ENCODE peak calls at places on chromosome 5, in four cellular contexts. V, B, N and G are unnamed samples.

GRCh38 chr5:60634054-60634453 is 65.9 kb downstream of the DEPDC1B start:
- DNase-seq in V (no peak), B (no peak), N (no peak), G (no peak)

GRCh38 chr5:145574889-145575573 is 260.1 kb downstream of the PRELID2 start:
- DNase-seq in V (no peak), B (no peak), N (no peak), G (no peak)

GRCh38 chr5:179312557-179313235 is 32.6 kb downstream of the ADAMTS2 start:
- DNase-seq in V (peak; percentile 45), B (no peak), N (no peak), G (no peak)

GRCh38 chr5:140806834-140807775 is at the start of gene PCDHA4:
- DNase-seq in V (no peak), B (peak; percentile 78), N (peak; percentile 40), G (no peak)

GRCh38 chr5:118553662-118554061 is 434.7 kb downstream of the DTWD2 start:
- DNase-seq in V (peak; percentile 84), B (peak; percentile 69), N (no peak), G (no peak)

GRCh38 chr5:1171340-1171941 is 30.0 kb upstream of the SLC6A19 start:
- DNase-seq in V (no peak), B (no peak), N (peak; percentile 4), G (no peak)

GRCh38 chr5:80318212-80318611 is 1.6 kb upstream of the SPZ1 start:
- DNase-seq in V (peak; percentile 30), B (no peak), N (no peak), G (peak; percentile 53)

GRCh38 chr5:177985430-177986040 is 10.5 kb downstream of the PROP1 start:
- DNase-seq in V (no peak), B (no peak), N (no peak), G (no peak)

GRCh38 chr5:75617746-75618352 is 6.6 kb downstream of the ANKDD1B start:
- DNase-seq in V (no peak), B (no peak), N (no peak), G (no peak)

GRCh38 chr5:32711693-32712462 is 757 bp downstream of the NPR3 start:
- DNase-seq in V (peak; percentile 47), B (peak; percentile 42), N (peak; percentile 22), G (no peak)

GRCh38 chr5:120803282-120803681 is 339.2 kb downstream of the PRR16 start:
- DNase-seq in V (peak; percentile 71), B (peak; percentile 11), N (no peak), G (no peak)

GRCh38 chr5:116377276-116378006 is 197.2 kb downstream of the SEMA6A start:
- DNase-seq in V (no peak), B (no peak), N (no peak), G (no peak)

GRCh38 chr5:116375926-116376325 is 198.7 kb downstream of the SEMA6A start:
- DNase-seq in V (no peak), B (no peak), N (no peak), G (no peak)

GRCh38 chr5:116380615-116381014 is 194.0 kb downstream of the SEMA6A start:
- DNase-seq in V (no peak), B (no peak), N (no peak), G (no peak)

GRCh38 chr5:116379306-116379705 is 195.3 kb downstream of the SEMA6A start:
- DNase-seq in V (no peak), B (no peak), N (no peak), G (no peak)

GRCh38 chr5:116378007-116378831 is 196.4 kb downstream of the SEMA6A start:
- DNase-seq in V (no peak), B (peak; percentile 55), N (no peak), G (peak; percentile 58)
- H3K4me1 ChIP-seq in V (no peaks in the 10 kb centered on the region), B (no peaks in the 10 kb centered on the region), N (no peaks in the 10 kb centered on the region), G (peaks cover 7% of the 10 kb centered on the region)

GRCh38 chr5:95908799-95909198 is 52.9 kb downstream of the ELL2 start:
- DNase-seq in V (no peak), B (no peak), N (no peak), G (no peak)
- H3K36me3 ChIP-seq in V (peaks cover 11% of the 10 kb centered on the region), B (no peaks in the 10 kb centered on the region), N (no peaks in the 10 kb centered on the region), G (no peaks in the 10 kb centered on the region)

DNA sequence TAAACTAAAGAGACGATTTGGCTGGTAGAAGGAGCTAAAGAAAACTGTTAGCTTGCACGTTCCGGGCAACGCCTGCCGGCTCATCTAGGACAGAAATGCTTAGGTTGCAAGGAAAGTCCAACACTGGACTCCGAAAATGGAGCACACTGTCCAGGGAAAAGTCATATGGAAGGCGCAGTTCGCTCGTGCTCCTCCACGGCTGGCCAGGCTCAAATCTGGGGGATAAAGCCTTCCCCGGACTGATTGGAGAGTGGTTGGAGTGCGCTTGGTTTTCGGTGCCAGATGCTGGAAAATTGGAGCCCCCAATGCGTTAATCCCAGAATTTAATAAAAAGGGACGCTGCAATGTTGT is 947 bp downstream of the CDH6 start:
- DNase-seq in V (peak; percentile 3), B (no peak), N (no peak), G (no peak)
- H3K4me3 ChIP-seq in V (peak overlapping the region; percentile 79), B (peak overlapping the region; percentile 9), N (no peak overlapping the region), G (peak overlapping the region; percentile 69)

GRCh38 chr5:173282916-173283315 is 45.3 kb downstream of the STC2 start:
- DNase-seq in V (no peak), B (no peak), N (no peak), G (no peak)
- H3K4me1 ChIP-seq in V (peaks cover 3% of the 10 kb centered on the region), B (no peaks in the 10 kb centered on the region), N (peaks cover 10% of the 10 kb centered on the region), G (no peaks in the 10 kb centered on the region)

GRCh38 chr5:138553437-138554095 is 10.5 kb upstream of the ETF1 start:
- DNase-seq in V (no peak), B (no peak), N (no peak), G (no peak)
- H3K36me3 ChIP-seq in V (peaks cover 10% of the 10 kb centered on the region), B (peaks cover 14% of the 10 kb centered on the region), N (peaks cover 11% of the 10 kb centered on the region), G (peaks cover 53% of the 10 kb centered on the region)

GRCh38 chr5:115637507-115637906 is 11.7 kb upstream of the TMED7 start:
- DNase-seq in V (no peak), B (no peak), N (no peak), G (no peak)

GRCh38 chr5:115629903-115630302 is 4.1 kb upstream of the TMED7 start:
- DNase-seq in V (no peak), B (no peak), N (no peak), G (no peak)

GRCh38 chr5:115636008-115636407 is 10.2 kb upstream of the TMED7 start:
- DNase-seq in V (no peak), B (no peak), N (no peak), G (no peak)

GRCh38 chr5:115639377-115639776 is 13.5 kb upstream of the TMED7 start:
- DNase-seq in V (no peak), B (no peak), N (no peak), G (no peak)

GRCh38 chr5:115634343-115635132 is 8.7 kb upstream of the TMED7 start:
- DNase-seq in V (peak; percentile 85), B (peak; percentile 82), N (peak; percentile 87), G (peak; percentile 88)
- H3K4me3 ChIP-seq in V (peak overlapping the region; percentile 41), B (no peak overlapping the region), N (peak overlapping the region; percentile 4), G (peak overlapping the region; percentile 31)

GRCh38 chr5:39201795-39202593 is 17.4 kb downstream of the FYB1 start:
- DNase-seq in V (no peak), B (no peak), N (no peak), G (no peak)

GRCh38 chr5:39201160-39201794 is 18.1 kb downstream of the FYB1 start:
- DNase-seq in V (no peak), B (no peak), N (no peak), G (no peak)

GRCh38 chr5:39199335-39199734 is 20.0 kb downstream of the FYB1 start:
- DNase-seq in V (no peak), B (no peak), N (no peak), G (no peak)

GRCh38 chr5:39198080-39198479 is 21.3 kb downstream of the FYB1 start:
- DNase-seq in V (no peak), B (no peak), N (no peak), G (no peak)

DNA sequence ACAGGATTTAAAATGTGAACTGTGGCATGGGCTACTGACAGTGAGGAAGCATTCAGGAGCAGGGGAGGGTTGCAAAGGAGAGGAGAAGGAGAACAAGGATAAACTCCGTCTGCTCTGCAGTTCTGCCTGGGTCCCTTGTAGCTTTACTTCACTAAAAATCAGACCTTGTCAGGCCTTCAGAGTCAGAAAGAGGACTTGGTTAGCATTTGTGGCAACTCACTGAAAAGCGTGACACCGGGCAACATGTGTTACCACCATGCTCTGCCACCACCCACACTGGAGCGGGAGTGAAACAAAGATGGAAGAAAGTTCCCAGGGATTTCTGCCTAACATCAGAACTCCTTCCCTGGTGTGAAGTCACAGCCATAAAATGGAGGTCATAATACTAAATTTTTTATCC is 19.3 kb downstream of the FYB1 start:
- DNase-seq in V (no peak), B (no peak), N (no peak), G (no peak)
- H3K4me1 ChIP-seq in V (no peaks in the 10 kb centered on the region), B (no peaks in the 10 kb centered on the region), N (no peaks in the 10 kb centered on the region), G (no peaks in the 10 kb centered on the region)